ENCODE peak calls at places on chromosomes 11 and 22, in six cellular contexts. G, I, A, R, P and K are unnamed samples.

GRCh38 chr11:8683115-8683807 is 669 bp downstream of the RPL27A start:
- DNase-seq in P (no peak), I (peak; percentile 31), G (no peak), R (peak; percentile 29), A (peak; percentile 66), K (no peak)

GRCh38 chr11:9495780-9496514 is 35.1 kb downstream of the ZNF143 start:
- DNase-seq in I (no peak), R (no peak), G (no peak), A (no peak), P (no peak), K (no peak)

GRCh38 chr11:119934866-119935265 is 203.0 kb downstream of the TRIM29 start:
- DNase-seq in P (no peak), G (no peak), I (no peak), R (no peak), A (no peak), K (no peak)

GRCh38 chr11:10990160-10990559 is 132.3 kb upstream of the ZBED5 start:
- DNase-seq in R (no peak), P (no peak), G (no peak), I (no peak), A (no peak), K (no peak)

GRCh38 chr11:117453886-117454563 is 126.4 kb downstream of the CEP164 start:
- DNase-seq in A (no peak), I (no peak), R (no peak), G (no peak), P (no peak), K (no peak)

GRCh38 chr11:10701982-10702381 is 8.4 kb upstream of the IRAG1 start:
- DNase-seq in I (no peak), P (no peak), R (no peak), A (no peak), G (no peak), K (no peak)

GRCh38 chr11:112806876-112807275 is 154.3 kb upstream of the NCAM1 start:
- DNase-seq in A (no peak), P (no peak), R (no peak), G (no peak), I (no peak), K (no peak)

GRCh38 chr11:61696602-61697001 is 16.4 kb downstream of the DAGLA start:
- DNase-seq in G (no peak), P (peak; percentile 60), A (no peak), I (no peak), R (no peak), K (no peak)

GRCh38 chr22:30841264-30841663 is 127.3 kb downstream of the MORC2 start:
- DNase-seq in R (no peak), G (no peak), P (no peak), I (no peak), A (no peak), K (no peak)

GRCh38 chr11:44634401-44635281 is 69.2 kb downstream of the CD82 start:
- DNase-seq in P (no peak), G (peak; percentile 75), I (peak; percentile 79), R (no peak), A (no peak), K (no peak)

GRCh38 chr22:18111759-18112330 is 1.2 kb downstream of the TUBA8 start:
- DNase-seq in G (no peak), A (no peak), P (peak; percentile 51), R (no peak), I (peak; percentile 61), K (no peak)

GRCh38 chr22:18109410-18110193 is 1.0 kb upstream of the TUBA8 start:
- DNase-seq in A (no peak), P (no peak), G (peak; percentile 17), R (no peak), I (no peak), K (no peak)

GRCh38 chr22:18110194-18110943 is at the start of gene TUBA8:
- DNase-seq in G (peak; percentile 29), P (peak; percentile 88), I (peak; percentile 75), A (no peak), R (no peak), K (no peak)

GRCh38 chr22:18112440-18112839 is 1.8 kb downstream of the TUBA8 start:
- DNase-seq in P (no peak), R (no peak), G (no peak), I (no peak), A (no peak), K (no peak)

GRCh38 chr22:18110944-18111758 is 542 bp downstream of the TUBA8 start:
- DNase-seq in P (peak; percentile 75), A (no peak), G (peak; percentile 4), I (no peak), R (no peak), K (no peak)
- H3K9me3 ChIP-seq in P (no peaks in the 10 kb centered on the region), A (no peaks in the 10 kb centered on the region), G (no peaks in the 10 kb centered on the region), I (no peaks in the 10 kb centered on the region), R (no peaks in the 10 kb centered on the region), K (no peaks in the 10 kb centered on the region)

DNA sequence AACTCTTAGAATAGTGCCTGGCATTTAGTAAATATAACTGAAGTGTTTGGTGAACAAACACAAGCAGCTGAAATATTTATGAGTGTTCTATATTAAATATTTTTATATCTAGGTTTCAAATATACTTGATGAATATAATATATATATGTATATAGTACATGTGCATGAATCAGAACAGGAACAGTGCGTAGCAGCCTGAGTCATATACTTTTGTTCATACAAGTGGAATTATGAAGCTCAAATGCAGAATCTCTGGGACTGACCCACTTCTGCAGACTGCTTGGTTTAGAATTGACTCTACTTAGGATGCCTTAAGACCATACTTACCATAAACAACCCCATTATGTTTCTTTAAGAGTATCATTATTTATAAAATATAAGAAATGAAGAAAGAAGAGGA is 997.8 kb upstream of the RAG2 start:
- DNase-seq in G (no peak), R (no peak), I (no peak), A (no peak), P (no peak), K (no peak)
- H3K9me3 ChIP-seq in G (peaks cover 2% of the 10 kb centered on the region), R (no peaks in the 10 kb centered on the region), I (no peaks in the 10 kb centered on the region), A (no peaks in the 10 kb centered on the region), P (no peaks in the 10 kb centered on the region), K (peaks cover 3% of the 10 kb centered on the region)

GRCh38 chr22:20748820-20749428 is 25.0 kb upstream of the SERPIND1 start:
- DNase-seq in P (no peak), A (no peak), I (no peak), G (peak; percentile 16), R (no peak), K (no peak)

GRCh38 chr22:20749453-20749852 is 24.5 kb upstream of the SERPIND1 start:
- DNase-seq in G (no peak), P (no peak), R (no peak), A (peak; percentile 61), I (no peak), K (no peak)

GRCh38 chr22:20751185-20751851 is 22.6 kb upstream of the SERPIND1 start:
- DNase-seq in P (no peak), A (no peak), R (no peak), G (peak; percentile 7), I (no peak), K (no peak)

GRCh38 chr22:20752104-20752741 is 21.7 kb upstream of the SERPIND1 start:
- DNase-seq in G (no peak), R (no peak), P (no peak), A (no peak), I (no peak), K (no peak)

GRCh38 chr22:20750461-20751184 is 23.3 kb upstream of the SERPIND1 start:
- DNase-seq in A (no peak), G (peak; percentile 83), P (no peak), R (no peak), I (peak; percentile 82), K (no peak)
- H3K9me3 ChIP-seq in A (no peaks in the 10 kb centered on the region), G (no peaks in the 10 kb centered on the region), P (no peaks in the 10 kb centered on the region), R (no peaks in the 10 kb centered on the region), I (no peaks in the 10 kb centered on the region), K (no peaks in the 10 kb centered on the region)

GRCh38 chr22:49183826-49184216 is 643.9 kb downstream of the BRD1 start:
- DNase-seq in I (no peak), R (no peak), P (no peak), G (no peak), A (peak; percentile 35), K (no peak)
- H3K9me3 ChIP-seq in I (no peaks in the 10 kb centered on the region), R (no peaks in the 10 kb centered on the region), P (no peaks in the 10 kb centered on the region), G (peaks cover 22% of the 10 kb centered on the region), A (no peaks in the 10 kb centered on the region), K (no peaks in the 10 kb centered on the region)

DNA sequence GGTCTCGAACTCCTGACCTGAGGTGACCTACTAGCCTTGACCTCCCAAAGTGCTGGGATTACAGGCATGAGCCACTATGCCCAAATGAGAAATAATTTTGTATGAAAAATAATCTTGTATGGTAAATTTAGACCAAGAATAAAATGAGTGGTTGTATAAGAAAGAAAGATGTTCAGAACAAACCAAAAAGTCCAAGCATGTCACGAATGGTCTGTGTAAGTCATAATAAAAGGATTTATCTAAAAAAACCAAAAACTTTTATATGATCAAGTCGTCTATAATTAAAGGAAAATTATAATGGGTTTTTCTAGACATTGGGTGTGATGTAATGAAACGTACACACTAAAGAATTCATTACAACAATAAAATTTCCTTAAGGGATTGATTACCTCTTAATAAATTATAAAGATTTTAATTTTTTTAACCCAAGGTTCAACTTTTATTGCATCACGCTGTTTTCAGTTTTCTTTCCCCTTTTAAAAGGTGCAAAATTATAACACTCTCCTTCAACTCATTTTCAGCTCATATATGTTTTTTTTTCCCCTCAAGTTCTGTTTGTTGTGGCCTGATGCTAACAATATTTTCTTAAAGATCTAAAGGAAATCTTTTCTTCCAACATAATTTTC is 8.9 kb upstream of the AQP11 start:
- DNase-seq in R (no peak), A (no peak), P (no peak), G (no peak), I (no peak), K (no peak)
- H3K9me3 ChIP-seq in R (no peaks in the 10 kb centered on the region), A (no peaks in the 10 kb centered on the region), P (no peaks in the 10 kb centered on the region), G (no peaks in the 10 kb centered on the region), I (no peaks in the 10 kb centered on the region), K (no peaks in the 10 kb centered on the region)

DNA sequence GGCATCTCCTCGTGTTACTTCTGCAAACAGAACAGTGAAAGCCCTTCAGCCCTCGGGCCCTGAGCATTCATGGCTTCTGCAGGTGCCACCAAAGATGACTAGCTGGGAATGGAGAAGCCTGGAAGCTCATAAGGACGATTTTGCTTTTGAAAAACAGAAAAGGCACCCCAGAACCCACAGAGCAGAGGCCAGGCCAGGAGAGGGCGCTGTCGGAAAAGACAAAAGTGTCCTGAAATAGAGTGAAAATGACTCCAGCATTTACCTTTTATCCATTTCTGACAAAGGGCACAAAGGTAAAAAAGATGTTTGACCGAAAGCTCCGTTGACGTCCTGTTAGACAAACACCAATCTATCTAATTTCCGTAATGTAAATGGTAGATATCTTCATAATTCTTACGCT is 37.6 kb downstream of the ZNF195 start:
- DNase-seq in G (peak; percentile 43), R (peak; percentile 51), P (no peak), I (peak; percentile 34), A (peak; percentile 67), K (peak; percentile 45)
- H3K9me3 ChIP-seq in G (no peaks in the 10 kb centered on the region), R (no peaks in the 10 kb centered on the region), P (no peaks in the 10 kb centered on the region), I (no peaks in the 10 kb centered on the region), A (no peaks in the 10 kb centered on the region), K (no peaks in the 10 kb centered on the region)

DNA sequence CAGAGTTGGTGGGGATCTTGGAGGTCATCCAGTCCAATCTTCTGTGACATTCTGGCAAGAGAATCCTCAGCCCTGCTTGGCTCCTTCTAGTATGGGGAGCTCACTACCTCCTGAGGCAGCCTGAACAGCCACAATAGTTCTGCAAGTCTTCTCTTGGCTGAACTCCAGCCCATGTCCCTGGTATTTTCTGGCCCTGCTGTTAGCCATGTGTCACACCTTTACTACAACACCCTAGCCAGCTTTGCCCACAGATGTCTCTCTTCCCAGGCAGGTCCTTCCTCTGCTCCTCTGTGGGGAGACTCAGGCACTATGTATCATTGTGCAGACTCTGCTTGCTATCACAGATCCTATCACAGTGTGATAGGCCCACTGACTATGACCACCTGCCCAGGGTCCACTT is 297.7 kb downstream of the CTTN start:
- DNase-seq in I (no peak), P (no peak), R (no peak), G (no peak), A (peak; percentile 1), K (no peak)
- H3K9me3 ChIP-seq in I (no peaks in the 10 kb centered on the region), P (no peaks in the 10 kb centered on the region), R (no peaks in the 10 kb centered on the region), G (no peaks in the 10 kb centered on the region), A (no peaks in the 10 kb centered on the region), K (no peaks in the 10 kb centered on the region)